ENCODE peak calls at places on chromosome 13, in five cellular contexts. One of them, this sample, is unnamed.

GRCh38 chr13:30037766-30038165 is 187.3 kb upstream of the UBL3 start:
- DNase-seq in HL-60: no peak
- DNase-seq in HCT116: no peak
- DNase-seq in SK-N-SH: no peak
- DNase-seq in transverse colon: no peak
- DNase-seq in this sample: no peak

GRCh38 chr13:98570929-98571372 is 6.0 kb downstream of the STK24 start:
- DNase-seq in SK-N-SH: no peak
- DNase-seq in transverse colon: peak; percentile 61
- DNase-seq in HL-60: no peak
- DNase-seq in HCT116: peak; percentile 83
- DNase-seq in this sample: no peak

GRCh38 chr13:88656751-88657150 is 985.6 kb downstream of the SLITRK5 start:
- DNase-seq in HCT116: no peak
- DNase-seq in SK-N-SH: no peak
- DNase-seq in HL-60: no peak
- DNase-seq in transverse colon: no peak
- DNase-seq in this sample: no peak

GRCh38 chr13:67223742-67224141 is 6.4 kb downstream of the PCDH9 start:
- DNase-seq in HCT116: no peak
- DNase-seq in HL-60: no peak
- DNase-seq in transverse colon: no peak
- DNase-seq in SK-N-SH: no peak
- DNase-seq in this sample: no peak

GRCh38 chr13:92967923-92968322 is 258.7 kb upstream of the GPC6 start:
- DNase-seq in transverse colon: no peak
- DNase-seq in SK-N-SH: no peak
- DNase-seq in HCT116: no peak
- DNase-seq in HL-60: no peak
- DNase-seq in this sample: no peak

GRCh38 chr13:41389580-41389979 is 67.8 kb upstream of the RGCC start:
- DNase-seq in transverse colon: no peak
- DNase-seq in SK-N-SH: no peak
- DNase-seq in HCT116: no peak
- DNase-seq in HL-60: no peak
- DNase-seq in this sample: no peak

GRCh38 chr13:100636004-100636403 is 38.6 kb downstream of the TMTC4 start:
- DNase-seq in HCT116: no peak
- DNase-seq in HL-60: no peak
- DNase-seq in SK-N-SH: no peak
- DNase-seq in transverse colon: no peak
- DNase-seq in this sample: no peak

GRCh38 chr13:99577934-99578917 is 77.0 kb downstream of the TM9SF2 start:
- DNase-seq in transverse colon: no peak
- DNase-seq in SK-N-SH: no peak
- DNase-seq in HCT116: no peak
- DNase-seq in HL-60: no peak
- DNase-seq in this sample: no peak

GRCh38 chr13:44165172-44165894 is 208.3 kb upstream of the SERP2 start:
- DNase-seq in transverse colon: no peak
- DNase-seq in HL-60: no peak
- DNase-seq in SK-N-SH: no peak
- DNase-seq in HCT116: no peak
- DNase-seq in this sample: no peak

GRCh38 chr13:112453874-112454647 is 77.9 kb downstream of the SPACA7 start:
- DNase-seq in HCT116: no peak
- DNase-seq in SK-N-SH: no peak
- DNase-seq in HL-60: no peak
- DNase-seq in transverse colon: no peak
- DNase-seq in this sample: no peak

GRCh38 chr13:22789916-22790315 is 390.9 kb upstream of the SGCG start:
- DNase-seq in transverse colon: no peak
- DNase-seq in HL-60: no peak
- DNase-seq in SK-N-SH: no peak
- DNase-seq in HCT116: no peak
- DNase-seq in this sample: no peak

GRCh38 chr13:74290324-74290773 is 156.1 kb upstream of the KLF12 start:
- DNase-seq in SK-N-SH: peak; percentile 47
- DNase-seq in transverse colon: peak; percentile 9
- DNase-seq in HCT116: peak; percentile 73
- DNase-seq in HL-60: no peak
- DNase-seq in this sample: no peak

GRCh38 chr13:53788286-53788685 is 759.7 kb downstream of the OLFM4 start:
- DNase-seq in HL-60: no peak
- DNase-seq in HCT116: no peak
- DNase-seq in SK-N-SH: no peak
- DNase-seq in transverse colon: no peak
- DNase-seq in this sample: peak; percentile 44

GRCh38 chr13:49421391-49421790 is 22.5 kb downstream of the CAB39L start:
- DNase-seq in HCT116: peak; percentile 10
- DNase-seq in SK-N-SH: no peak
- DNase-seq in transverse colon: peak; percentile 12
- DNase-seq in HL-60: no peak
- DNase-seq in this sample: no peak

GRCh38 chr13:32426191-32426980 is 1.5 kb downstream of the N4BP2L1 start:
- DNase-seq in SK-N-SH: no peak
- DNase-seq in HL-60: peak; percentile 43
- DNase-seq in transverse colon: peak; percentile 25
- DNase-seq in HCT116: no peak
- DNase-seq in this sample: no peak

GRCh38 chr13:60756306-60756705 is 359.3 kb downstream of the TDRD3 start:
- DNase-seq in SK-N-SH: no peak
- DNase-seq in HL-60: no peak
- DNase-seq in HCT116: no peak
- DNase-seq in transverse colon: no peak
- DNase-seq in this sample: no peak

GRCh38 chr13:99176309-99177276 is 24.1 kb upstream of the UBAC2 start:
- DNase-seq in transverse colon: peak; percentile 81
- DNase-seq in SK-N-SH: peak; percentile 85
- DNase-seq in HCT116: peak; percentile 62
- DNase-seq in HL-60: no peak
- DNase-seq in this sample: no peak

GRCh38 chr13:90201198-90201597 is 1146.3 kb upstream of the MIR17HG start:
- DNase-seq in HCT116: no peak
- DNase-seq in SK-N-SH: no peak
- DNase-seq in HL-60: no peak
- DNase-seq in transverse colon: no peak
- DNase-seq in this sample: no peak

GRCh38 chr13:31045621-31046081 is 113.2 kb downstream of the TEX26 start:
- DNase-seq in HCT116: peak; percentile 94
- DNase-seq in transverse colon: peak; percentile 83
- DNase-seq in SK-N-SH: no peak
- DNase-seq in HL-60: peak; percentile 75
- DNase-seq in this sample: no peak

GRCh38 chr13:50448535-50448981 is 394.9 kb downstream of the DLEU7 start:
- DNase-seq in HCT116: no peak
- DNase-seq in transverse colon: no peak
- DNase-seq in SK-N-SH: no peak
- DNase-seq in HL-60: no peak
- DNase-seq in this sample: no peak
- TF ChIP-seq POLR2AphosphoS5 in HCT116: no peak
- TF ChIP-seq POLR2AphosphoS5 in transverse colon: no peak
- TF ChIP-seq POLR2AphosphoS5 in SK-N-SH: no peak
- TF ChIP-seq POLR2AphosphoS5 in HL-60: no peak
- TF ChIP-seq POLR2AphosphoS5 in this sample: no peak

GRCh38 chr13:46543307-46543706 is 9.7 kb upstream of the LRCH1 start:
- DNase-seq in SK-N-SH: no peak
- DNase-seq in HL-60: no peak
- DNase-seq in HCT116: no peak
- DNase-seq in transverse colon: no peak
- DNase-seq in this sample: no peak
- H3K27ac ChIP-seq in SK-N-SH: no peak overlapping the region
- H3K27ac ChIP-seq in HL-60: no peak overlapping the region
- H3K27ac ChIP-seq in HCT116: no peak overlapping the region
- H3K27ac ChIP-seq in transverse colon: no peak overlapping the region
- H3K27ac ChIP-seq in this sample: no peak overlapping the region

DNA sequence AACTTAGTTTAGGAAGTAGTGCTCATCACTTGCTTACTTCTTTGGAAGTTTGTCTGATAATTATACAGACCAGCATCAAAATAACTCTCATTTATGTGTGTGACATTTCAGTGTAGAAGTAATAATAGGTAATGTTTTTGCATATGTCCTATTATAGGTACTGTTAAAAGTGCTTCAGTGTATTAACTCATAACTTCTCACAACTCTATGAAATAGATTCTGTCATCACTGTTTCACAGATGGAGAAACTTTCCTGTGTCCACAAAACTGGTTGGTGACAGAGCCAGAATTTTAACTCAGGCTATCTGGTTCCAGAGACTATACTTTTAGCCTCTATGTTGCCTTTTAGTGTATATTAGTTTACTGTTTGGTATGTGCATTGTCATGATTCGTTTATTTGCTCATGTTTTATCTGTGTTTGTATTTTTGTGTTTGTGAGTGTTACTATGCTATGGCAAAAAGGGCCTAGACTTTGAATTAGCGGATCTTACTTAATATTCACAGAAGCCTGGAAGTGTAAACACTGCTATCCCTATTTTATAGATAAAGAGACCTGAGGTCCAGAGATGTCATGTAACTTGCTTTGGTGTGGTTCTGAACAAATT is 12.7 kb downstream of the LPAR6 start:
- DNase-seq in HCT116: no peak
- DNase-seq in SK-N-SH: no peak
- DNase-seq in transverse colon: no peak
- DNase-seq in HL-60: no peak
- DNase-seq in this sample: no peak
- H3K4me3 ChIP-seq in HCT116: no peak overlapping the region
- H3K4me3 ChIP-seq in SK-N-SH: no peak overlapping the region
- H3K4me3 ChIP-seq in transverse colon: no peak overlapping the region
- H3K4me3 ChIP-seq in HL-60: no peak overlapping the region
- H3K4me3 ChIP-seq in this sample: no peak overlapping the region

GRCh38 chr13:72932250-72932649 is 126.6 kb upstream of the KLF5 start:
- DNase-seq in HL-60: no peak
- DNase-seq in SK-N-SH: no peak
- DNase-seq in HCT116: no peak
- DNase-seq in transverse colon: no peak
- DNase-seq in this sample: no peak

DNA sequence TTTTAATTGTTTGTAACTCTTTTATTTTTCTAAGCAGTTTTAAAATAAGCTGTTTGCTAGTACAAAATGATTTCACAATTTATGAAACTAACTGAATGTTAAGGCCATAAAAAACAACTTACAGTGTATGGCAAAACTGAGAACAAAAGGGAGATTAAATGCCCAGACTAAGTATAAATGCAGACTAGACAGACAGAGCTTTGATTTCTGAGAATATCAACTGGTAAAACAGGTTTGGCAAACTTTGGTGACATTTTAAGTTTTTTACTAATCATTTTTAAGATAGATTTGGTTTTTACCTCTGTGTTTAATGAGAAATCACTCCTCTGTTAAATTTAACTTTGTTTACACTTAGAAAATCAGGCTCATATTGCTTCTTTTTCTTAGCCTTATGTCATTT is 127.5 kb upstream of the KLF5 start:
- DNase-seq in transverse colon: no peak
- DNase-seq in HL-60: no peak
- DNase-seq in SK-N-SH: no peak
- DNase-seq in HCT116: no peak
- DNase-seq in this sample: no peak
- TF ChIP-seq POLR2AphosphoS5 in transverse colon: no peak
- TF ChIP-seq POLR2AphosphoS5 in HL-60: no peak
- TF ChIP-seq POLR2AphosphoS5 in SK-N-SH: no peak
- TF ChIP-seq POLR2AphosphoS5 in HCT116: no peak
- TF ChIP-seq POLR2AphosphoS5 in this sample: no peak

GRCh38 chr13:56755181-56755580 is 385.5 kb upstream of the PRR20A start:
- DNase-seq in transverse colon: no peak
- DNase-seq in HCT116: no peak
- DNase-seq in SK-N-SH: no peak
- DNase-seq in HL-60: no peak
- DNase-seq in this sample: no peak

GRCh38 chr13:56752630-56753029 is 388.1 kb upstream of the PRR20A start:
- DNase-seq in HCT116: no peak
- DNase-seq in HL-60: no peak
- DNase-seq in transverse colon: no peak
- DNase-seq in SK-N-SH: no peak
- DNase-seq in this sample: no peak
- H3K27ac ChIP-seq in HCT116: no peak overlapping the region
- H3K27ac ChIP-seq in HL-60: no peak overlapping the region
- H3K27ac ChIP-seq in transverse colon: no peak overlapping the region
- H3K27ac ChIP-seq in SK-N-SH: no peak overlapping the region
- H3K27ac ChIP-seq in this sample: no peak overlapping the region

DNA sequence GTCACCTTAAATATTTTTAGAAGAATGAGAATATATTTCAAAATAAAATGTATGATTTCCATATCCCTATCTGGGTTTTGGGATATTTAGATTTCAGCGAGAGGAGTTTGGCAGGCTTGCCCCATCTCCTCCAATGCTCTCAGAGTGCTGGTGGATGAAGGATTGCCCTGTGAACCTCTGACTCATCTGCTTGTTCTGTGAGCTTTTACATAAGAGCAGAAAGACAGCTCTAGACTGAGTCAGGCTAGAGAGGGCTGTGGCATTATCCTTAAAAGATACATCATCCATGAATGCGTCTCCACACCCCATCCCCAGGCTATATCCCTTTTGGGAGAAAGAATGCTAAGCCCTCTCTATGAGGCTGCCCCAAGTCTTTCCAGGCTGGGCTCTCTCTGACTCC is 190.6 kb downstream of the TUBA3C start:
- DNase-seq in HCT116: no peak
- DNase-seq in SK-N-SH: no peak
- DNase-seq in transverse colon: no peak
- DNase-seq in HL-60: no peak
- DNase-seq in this sample: no peak
- H3K4me3 ChIP-seq in HCT116: no peak overlapping the region
- H3K4me3 ChIP-seq in SK-N-SH: no peak overlapping the region
- H3K4me3 ChIP-seq in transverse colon: no peak overlapping the region
- H3K4me3 ChIP-seq in HL-60: no peak overlapping the region
- H3K4me3 ChIP-seq in this sample: no peak overlapping the region

GRCh38 chr13:27353166-27353583 is 71.2 kb upstream of the GTF3A start:
- DNase-seq in HL-60: no peak
- DNase-seq in HCT116: no peak
- DNase-seq in transverse colon: no peak
- DNase-seq in SK-N-SH: no peak
- DNase-seq in this sample: no peak
- TF ChIP-seq POLR2AphosphoS5 in HL-60: no peak
- TF ChIP-seq POLR2AphosphoS5 in HCT116: no peak
- TF ChIP-seq POLR2AphosphoS5 in transverse colon: no peak
- TF ChIP-seq POLR2AphosphoS5 in SK-N-SH: no peak
- TF ChIP-seq POLR2AphosphoS5 in this sample: no peak